ENCODE peak calls at places on chromosomes 2 and 18, in ten cellular contexts. P is astrocyte of the spinal cord; Z is osteocyte; O is stimulated activated naive B cell treated with anti-CD40 and anti-IgM and Interleukin-4, amounts not matched to agents 10 μg/mL and 1 μg/mL and 100 μg/mL, for 72 hours; C is Kasumi-1; I is endothelial cell; S is lower lobe of right lung; A is fibroblast of lung; Y is CD14-positive monocyte; E is activated T-helper 9 cell treated with anti-CD3 and anti-CD28 coated beads, Interleukin-2, amount 50 U/mL, for 16 hours. L is an unnamed sample.

GRCh38 chr2:216149741-216150140 is 40.6 kb downstream of the XRCC5 start:
- DNase-seq in S (no peak), Z (no peak), A (peak; percentile 85), Y (no peak), P (peak; percentile 43), I (no peak), O (no peak), C (no peak), E (no peak), L (no peak)

GRCh38 chr2:240295256-240296103 is 140.0 kb upstream of the GPC1 start:
- DNase-seq in A (no peak), S (no peak), Y (no peak), O (no peak), Z (peak; percentile 75), P (no peak), E (no peak), C (no peak), I (no peak), L (no peak)

GRCh38 chr2:158184556-158185343 is 83.1 kb downstream of the UPP2 start:
- DNase-seq in P (no peak), Z (no peak), I (no peak), Y (no peak), O (no peak), C (no peak), A (no peak), S (no peak), E (no peak), L (no peak)

GRCh38 chr2:136582631-136583205 is 182.6 kb upstream of the THSD7B start:
- DNase-seq in I (peak; percentile 59), C (peak; percentile 64), E (no peak), P (peak; percentile 1), Z (no peak), Y (no peak), O (no peak), A (peak; percentile 1), S (no peak), L (no peak)

GRCh38 chr2:202038471-202039277 is 5.0 kb downstream of the FZD7 start:
- DNase-seq in O (no peak), Z (no peak), E (no peak), Y (no peak), S (no peak), I (peak; percentile 22), C (no peak), P (peak; percentile 66), A (peak; percentile 75), L (no peak)

GRCh38 chr2:128276878-128277675 is 41.6 kb downstream of the HS6ST1 start:
- DNase-seq in P (peak; percentile 76), I (no peak), A (peak; percentile 78), E (no peak), Y (no peak), S (peak; percentile 26), Z (no peak), O (no peak), C (no peak), L (no peak)

GRCh38 chr2:174436351-174436750 is 40.8 kb downstream of the SCRN3 start:
- DNase-seq in Y (no peak), C (no peak), P (peak; percentile 17), A (peak; percentile 45), O (no peak), S (no peak), Z (no peak), E (no peak), I (no peak), L (no peak)

GRCh38 chr2:176612736-176613135 is 343.5 kb downstream of the MTX2 start:
- DNase-seq in C (no peak), S (no peak), I (no peak), E (no peak), P (peak; percentile 22), Y (no peak), Z (no peak), A (peak; percentile 69), O (no peak), L (no peak)

GRCh38 chr2:234502919-234503285 is 6.0 kb upstream of the ARL4C start:
- DNase-seq in A (no peak), I (no peak), P (no peak), Z (no peak), Y (no peak), E (no peak), S (no peak), C (no peak), O (no peak), L (no peak)

GRCh38 chr2:223633656-223634055 is 31.5 kb upstream of the SCG2 start:
- DNase-seq in P (no peak), I (no peak), Z (no peak), E (no peak), Y (no peak), S (no peak), A (peak; percentile 16), O (no peak), C (no peak), L (no peak)

GRCh38 chr18:9482790-9483189 is 7.5 kb downstream of the RALBP1 start:
- DNase-seq in E (no peak), Z (no peak), I (no peak), Y (no peak), A (no peak), P (no peak), S (no peak), C (peak; percentile 13), O (no peak), L (no peak)

GRCh38 chr2:44838116-44838790 is 103.2 kb upstream of the SIX3 start:
- DNase-seq in I (no peak), Y (no peak), P (no peak), A (no peak), O (no peak), Z (peak; percentile 66), S (no peak), C (no peak), E (no peak), L (no peak)

GRCh38 chr2:202765435-202765834 is 106.1 kb downstream of the ICA1L start:
- DNase-seq in Y (no peak), Z (no peak), S (peak; percentile 52), E (no peak), A (peak; percentile 10), P (no peak), O (no peak), I (no peak), C (no peak), L (no peak)

GRCh38 chr18:11496561-11497172 is 112.7 kb upstream of the SLC35G4 start:
- DNase-seq in I (no peak), A (peak; percentile 12), E (no peak), Z (no peak), P (no peak), S (no peak), O (no peak), C (no peak), Y (no peak), L (no peak)

GRCh38 chr2:26768759-26769500 is 4.8 kb downstream of the SLC35F6 start:
- DNase-seq in Z (no peak), S (peak; percentile 87), I (no peak), E (no peak), O (no peak), P (peak; percentile 27), Y (peak; percentile 97), C (peak; percentile 91), A (peak; percentile 60), L (peak; percentile 22)

GRCh38 chr18:46155652-46156051 is 51.5 kb downstream of the HAUS1 start:
- DNase-seq in A (peak; percentile 96), Y (no peak), E (peak; percentile 11), I (no peak), P (peak; percentile 79), O (no peak), Z (no peak), S (no peak), C (no peak), L (peak; percentile 10)

GRCh38 chr2:98389248-98389605 is 43.0 kb downstream of the CNGA3 start:
- DNase-seq in Z (no peak), S (no peak), P (no peak), C (no peak), E (no peak), O (no peak), Y (no peak), A (no peak), I (no peak), L (no peak)

GRCh38 chr2:96393989-96394761 is 58.6 kb downstream of the NCAPH start:
- DNase-seq in P (no peak), I (no peak), A (no peak), E (no peak), O (no peak), S (no peak), Y (no peak), Z (no peak), C (no peak), L (no peak)

GRCh38 chr2:3959372-3959771 is 256.0 kb downstream of the DCDC2C start:
- DNase-seq in Y (no peak), Z (no peak), A (peak; percentile 6), O (no peak), C (peak; percentile 36), E (no peak), I (peak; percentile 20), S (no peak), P (peak; percentile 35), L (no peak)

GRCh38 chr2:78861546-78861945 is 164.0 kb upstream of the REG3G start:
- DNase-seq in O (no peak), I (peak; percentile 28), E (no peak), P (no peak), Z (no peak), C (peak; percentile 54), S (no peak), Y (no peak), A (no peak), L (no peak)